ENCODE peak calls at places on chromosomes 3 and 15, in nine cellular contexts. Z is pancreas; T is cardiac fibroblast; Y is NCI-H460; W is globus pallidus; N is central memory CD4-positive, alpha-beta T cell; A is NCI-H446 treated with DMSO at 0.1 percent for 48 hours; V is AG04450; X is SJSA1. O is an unnamed sample.

GRCh38 chr3:195908439-195909293 is at the start of gene TNK2:
- DNase-seq in Z (peak; percentile 58), T (no peak), Y (no peak), W (no peak), N (peak; percentile 60), A (no peak), V (no peak), X (no peak), O (no peak)

GRCh38 chr3:32867954-32868353 is 50.2 kb downstream of the TRIM71 start:
- DNase-seq in Z (no peak), T (no peak), Y (no peak), W (no peak), N (no peak), A (no peak), V (no peak), X (no peak), O (no peak)

GRCh38 chr15:96324192-96324895 is 6.2 kb upstream of the NR2F2 start:
- DNase-seq in Z (no peak), T (peak; percentile 58), Y (no peak), W (no peak), N (no peak), A (no peak), V (no peak), X (no peak), O (no peak)

GRCh38 chr3:19147905-19148767 is at the start of gene KCNH8:
- DNase-seq in Z (peak; percentile 58), T (no peak), Y (no peak), W (peak; percentile 84), N (no peak), A (no peak), V (no peak), X (no peak), O (no peak)

GRCh38 chr15:42012241-42012640 is 8.6 kb downstream of the PLA2G4E start:
- DNase-seq in Z (no peak), T (no peak), Y (no peak), W (no peak), N (no peak), A (no peak), V (no peak), X (no peak), O (peak; percentile 72)

GRCh38 chr3:171749128-171749527 is 61.2 kb downstream of the PLD1 start:
- DNase-seq in Z (no peak), T (no peak), Y (no peak), W (no peak), N (no peak), A (no peak), V (no peak), X (no peak), O (no peak)

GRCh38 chr3:98994128-98994762 is 92.8 kb upstream of the DCBLD2 start:
- DNase-seq in Z (no peak), T (peak; percentile 85), Y (peak; percentile 38), W (peak; percentile 49), N (no peak), A (peak; percentile 48), V (peak; percentile 49), X (peak; percentile 47), O (no peak)

GRCh38 chr3:50342818-50343633 is 2.4 kb upstream of the RASSF1 start:
- DNase-seq in Z (no peak), T (no peak), Y (no peak), W (no peak), N (no peak), A (no peak), V (no peak), X (no peak), O (no peak)

GRCh38 chr3:48960841-48961413 is 29.1 kb upstream of the P4HTM start:
- DNase-seq in Z (no peak), T (peak; percentile 66), Y (no peak), W (no peak), N (no peak), A (no peak), V (no peak), X (no peak), O (no peak)

GRCh38 chr3:149736180-149737100 is 15.8 kb downstream of the COMMD2 start:
- DNase-seq in Z (no peak), T (peak; percentile 66), Y (no peak), W (no peak), N (no peak), A (no peak), V (no peak), X (peak; percentile 47), O (no peak)

GRCh38 chr3:128266453-128266852 is 113.2 kb downstream of the EEFSEC start:
- DNase-seq in Z (no peak), T (peak; percentile 19), Y (no peak), W (no peak), N (no peak), A (no peak), V (no peak), X (no peak), O (no peak)

GRCh38 chr3:71299160-71299559 is 284.4 kb downstream of the FOXP1 start:
- DNase-seq in Z (no peak), T (no peak), Y (no peak), W (no peak), N (no peak), A (no peak), V (no peak), X (no peak), O (no peak)

GRCh38 chr3:185460719-185461350 is 38.0 kb downstream of the TMEM41A start:
- DNase-seq in Z (no peak), T (peak; percentile 48), Y (peak; percentile 35), W (peak; percentile 3), N (no peak), A (peak; percentile 15), V (no peak), X (peak; percentile 6), O (no peak)

GRCh38 chr3:105406268-105406667 is 39.6 kb downstream of the ALCAM start:
- DNase-seq in Z (no peak), T (no peak), Y (no peak), W (no peak), N (no peak), A (no peak), V (no peak), X (no peak), O (no peak)

GRCh38 chr15:31265090-31265870 is 61.4 kb upstream of the KLF13 start:
- DNase-seq in Z (no peak), T (no peak), Y (no peak), W (no peak), N (no peak), A (no peak), V (no peak), X (no peak), O (peak; percentile 30)

GRCh38 chr3:9976736-9977709 is 9.6 kb downstream of the EMC3 start:
- DNase-seq in Z (peak; percentile 76), T (peak; percentile 99), Y (peak; percentile 89), W (peak; percentile 29), N (no peak), A (peak; percentile 31), V (peak; percentile 87), X (peak; percentile 75), O (peak; percentile 80)

GRCh38 chr15:83871808-83872559 is 218.1 kb downstream of the ADAMTSL3 start:
- DNase-seq in Z (no peak), T (peak; percentile 80), Y (no peak), W (peak; percentile 30), N (no peak), A (no peak), V (no peak), X (no peak), O (no peak)

GRCh38 chr3:159732172-159733111 is 256.2 kb upstream of the IL12A start:
- DNase-seq in Z (no peak), T (peak; percentile 64), Y (no peak), W (no peak), N (no peak), A (no peak), V (peak; percentile 52), X (peak; percentile 85), O (peak; percentile 34)

GRCh38 chr15:90425726-90426346 is 37.8 kb downstream of the IQGAP1 start:
- DNase-seq in Z (no peak), T (no peak), Y (no peak), W (peak; percentile 66), N (no peak), A (no peak), V (no peak), X (no peak), O (no peak)

GRCh38 chr3:144636833-144637232 is 665.2 kb downstream of the DIPK2A start:
- DNase-seq in Z (no peak), T (no peak), Y (peak; percentile 1), W (no peak), N (no peak), A (no peak), V (no peak), X (no peak), O (no peak)

GRCh38 chr3:88369767-88370166 is 220.0 kb downstream of the C3orf38 start:
- DNase-seq in Z (no peak), T (no peak), Y (no peak), W (no peak), N (no peak), A (peak; percentile 79), V (no peak), X (no peak), O (no peak)

GRCh38 chr3:117523407-117523806 is 813.8 kb downstream of the TUSC7 start:
- DNase-seq in Z (no peak), T (no peak), Y (no peak), W (no peak), N (no peak), A (no peak), V (no peak), X (no peak), O (no peak)